ENCODE peak calls at places on chromosomes 5 and 9, in five cellular contexts. O, G, A, I and P are unnamed samples.

GRCh38 chr5:59767753-59768159 is 125.8 kb downstream of the PDE4D start:
- DNase-seq in O (no peak), A (no peak), G (no peak), I (no peak), P (no peak)

GRCh38 chr5:7010578-7010977 is 297.3 kb downstream of the TENT4A start:
- DNase-seq in G (no peak), O (no peak), A (no peak), I (no peak), P (no peak)

GRCh38 chr9:114729706-114730105 is 47.7 kb upstream of the TEX48 start:
- DNase-seq in A (no peak), O (no peak), G (no peak), I (no peak), P (no peak)

GRCh38 chr9:137639303-137640051 is 20.7 kb downstream of the EHMT1 start:
- DNase-seq in O (no peak), A (no peak), I (no peak), G (peak; percentile 6), P (no peak)

GRCh38 chr9:126623667-126624452 is 10.1 kb downstream of the LMX1B start:
- DNase-seq in I (no peak), A (no peak), O (no peak), G (no peak), P (no peak)

GRCh38 chr5:149133795-149134777 is 7.2 kb upstream of the ABLIM3 start:
- DNase-seq in A (no peak), O (peak; percentile 72), G (peak; percentile 84), I (no peak), P (peak; percentile 57)

GRCh38 chr9:126592461-126592860 is 21.3 kb upstream of the LMX1B start:
- DNase-seq in A (no peak), O (no peak), I (no peak), G (no peak), P (no peak)

GRCh38 chr9:109329274-109330258 is 8.7 kb upstream of the EPB41L4B start:
- DNase-seq in G (no peak), O (no peak), I (peak; percentile 67), A (no peak), P (peak; percentile 56)

GRCh38 chr9:136520053-136520540 is 25.8 kb downstream of the NOTCH1 start:
- DNase-seq in G (no peak), A (no peak), I (no peak), O (peak; percentile 75), P (peak; percentile 83)

GRCh38 chr5:169632946-169633345 is 4.1 kb upstream of the DOCK2 start:
- DNase-seq in O (no peak), I (no peak), A (no peak), G (no peak), P (no peak)

GRCh38 chr9:108953983-108954574 is 19.9 kb downstream of the ABITRAM start:
- DNase-seq in A (no peak), O (peak; percentile 43), G (no peak), I (no peak), P (no peak)

GRCh38 chr9:118223111-118223510 is 518.9 kb downstream of the TLR4 start:
- DNase-seq in G (no peak), O (no peak), A (no peak), I (no peak), P (no peak)

GRCh38 chr9:35649431-35650340 is 1.0 kb downstream of the SIT1 start:
- DNase-seq in O (no peak), G (peak; percentile 79), I (no peak), A (peak; percentile 84), P (no peak)

GRCh38 chr9:35646583-35647265 is 4.0 kb downstream of the SIT1 start:
- DNase-seq in O (peak; percentile 95), G (peak; percentile 96), I (peak; percentile 96), A (peak; percentile 99), P (peak; percentile 92)

GRCh38 chr9:35643046-35643445 is 7.7 kb downstream of the SIT1 start:
- DNase-seq in G (peak; percentile 59), O (no peak), I (no peak), A (no peak), P (no peak)

GRCh38 chr9:35650341-35651158 is at the start of gene SIT1:
- DNase-seq in A (peak; percentile 82), G (peak; percentile 66), O (no peak), I (peak; percentile 61), P (no peak)

GRCh38 chr9:35645736-35646582 is 4.8 kb downstream of the SIT1 start:
- DNase-seq in I (no peak), A (no peak), O (no peak), G (peak; percentile 56), P (no peak)
- TF ChIP-seq CTCF in I (no peak), A (no peak), O (no peak), G (no peak), P (no peak)

GRCh38 chr5:180818942-180819341 is 16.3 kb upstream of the MGAT1 start:
- DNase-seq in A (no peak), G (no peak), I (no peak), O (no peak), P (no peak)
- H3K4me1 ChIP-seq in A (peaks cover 59% of the 10 kb centered on the region), G (no peaks in the 10 kb centered on the region), I (peaks cover 19% of the 10 kb centered on the region), O (no peaks in the 10 kb centered on the region), P (peaks cover 3% of the 10 kb centered on the region)

GRCh38 chr9:20361220-20361619 is 261.1 kb downstream of the MLLT3 start:
- DNase-seq in A (no peak), G (no peak), O (no peak), I (no peak), P (no peak)

GRCh38 chr9:20363233-20363632 is 259.1 kb downstream of the MLLT3 start:
- DNase-seq in G (no peak), A (no peak), O (no peak), I (no peak), P (no peak)

GRCh38 chr9:20358201-20358600 is 264.1 kb downstream of the MLLT3 start:
- DNase-seq in G (no peak), A (no peak), O (no peak), I (no peak), P (no peak)

GRCh38 chr9:20364954-20365353 is 257.3 kb downstream of the MLLT3 start:
- DNase-seq in I (no peak), G (no peak), O (no peak), A (no peak), P (no peak)

DNA sequence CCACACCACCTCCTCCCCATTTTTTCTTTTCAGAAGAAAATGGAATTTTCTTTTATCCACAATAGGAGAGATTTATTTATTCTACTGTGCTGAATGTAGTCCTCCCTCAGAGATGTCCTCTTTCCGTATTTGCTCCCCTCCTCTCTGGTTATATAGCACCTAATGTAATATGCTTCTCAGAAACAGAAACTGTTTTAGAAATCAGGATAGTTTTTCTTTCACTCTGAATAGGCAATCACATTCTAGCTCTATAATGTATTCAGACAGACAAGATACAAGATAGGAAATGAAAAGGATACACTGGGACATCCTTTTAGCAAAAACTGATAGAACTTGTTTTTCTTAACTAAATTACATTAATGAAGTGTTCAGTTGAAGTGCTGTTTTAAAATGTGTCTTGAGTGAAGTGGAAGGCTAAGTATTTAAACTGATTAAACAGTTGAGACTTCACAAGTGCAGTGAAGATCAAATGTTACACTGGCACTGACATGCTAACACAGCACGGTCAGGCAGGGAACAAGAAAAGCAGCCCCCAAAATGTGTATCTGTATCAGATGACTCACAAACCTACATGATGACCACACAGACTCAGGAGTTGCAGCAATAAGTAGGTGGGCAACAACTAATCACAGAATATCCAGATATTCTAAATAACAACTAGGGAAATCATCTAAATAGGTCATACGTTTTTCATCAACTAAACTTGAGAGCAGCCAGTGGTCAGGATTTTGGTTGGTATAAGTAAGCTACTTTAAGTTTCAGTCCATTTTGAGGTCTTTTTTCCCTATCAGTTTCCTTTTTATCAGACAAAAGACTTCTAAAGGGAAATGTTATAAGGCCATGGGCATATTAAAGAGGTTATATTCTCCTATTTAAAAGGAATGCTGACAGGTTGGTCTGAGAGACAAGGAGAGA is 260.4 kb downstream of the MLLT3 start:
- DNase-seq in G (no peak), I (no peak), A (no peak), O (no peak), P (no peak)
- H3K4me3 ChIP-seq in G (no peak overlapping the region), I (no peak overlapping the region), A (no peak overlapping the region), O (no peak overlapping the region), P (no peak overlapping the region)

DNA sequence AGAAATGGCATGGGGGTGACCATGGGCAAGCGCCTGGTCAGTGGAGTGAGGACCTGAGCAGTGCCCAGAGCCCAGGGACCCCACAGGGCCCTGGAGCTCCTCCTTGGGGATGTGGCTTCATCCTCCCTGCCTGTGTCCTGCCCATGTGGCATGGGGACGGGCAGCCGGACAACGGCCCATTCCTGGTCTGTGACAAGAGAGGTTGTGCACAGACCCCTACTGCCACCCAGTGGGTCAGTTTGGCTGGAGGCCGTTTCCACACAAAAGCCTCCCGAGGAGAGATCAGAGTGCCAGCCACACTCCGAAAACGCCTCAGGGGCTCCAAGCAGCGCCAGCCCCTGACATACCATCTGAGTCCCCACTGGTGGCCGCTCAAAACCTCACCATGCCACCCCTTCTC is 19.8 kb downstream of the SLC6A18 start:
- DNase-seq in A (no peak), O (peak; percentile 43), I (no peak), G (no peak), P (no peak)
- TF ChIP-seq CTCF in A (no peak), O (peak; percentile 10), I (no peak), G (no peak), P (no peak)

DNA sequence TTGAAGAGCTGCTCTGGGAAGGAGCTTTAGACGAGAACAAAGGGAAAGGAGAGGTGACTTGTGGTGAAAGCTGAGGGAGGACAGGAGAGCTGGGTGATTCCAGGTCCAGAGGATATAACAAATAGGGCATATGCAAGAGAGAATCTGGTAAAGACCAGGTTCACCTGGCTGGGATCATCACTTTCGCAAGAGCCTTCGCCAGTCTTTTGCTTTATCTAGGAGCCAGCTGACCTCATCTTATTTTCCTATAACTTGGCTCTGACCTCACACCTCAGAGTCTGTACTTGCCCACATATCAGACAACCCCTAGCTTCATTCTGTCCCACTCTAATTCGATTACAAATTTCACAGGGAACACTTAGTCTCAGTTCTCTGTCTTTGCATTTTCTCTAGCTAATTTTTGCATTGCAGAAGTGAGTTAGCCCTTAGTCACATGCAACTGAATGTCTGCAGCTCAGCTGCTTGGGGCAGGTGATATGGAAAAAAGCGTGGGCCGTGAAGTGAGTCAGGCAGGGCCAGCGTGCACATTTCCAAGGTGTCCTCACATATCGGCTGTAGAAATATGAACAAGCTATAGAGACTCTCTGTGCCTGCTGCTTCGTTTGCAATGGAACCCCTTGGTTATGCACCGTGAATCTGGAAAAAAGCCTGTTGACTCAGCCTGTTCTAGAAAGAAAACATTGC is 7.4 kb upstream of the ZNF474 start:
- DNase-seq in A (no peak), G (no peak), I (no peak), O (no peak), P (no peak)
- H3K4me1 ChIP-seq in A (no peaks in the 10 kb centered on the region), G (no peaks in the 10 kb centered on the region), I (peaks cover 9% of the 10 kb centered on the region), O (no peaks in the 10 kb centered on the region), P (no peaks in the 10 kb centered on the region)

GRCh38 chr9:893843-894420 is 52.4 kb downstream of the DMRT1 start:
- DNase-seq in I (no peak), G (no peak), O (peak; percentile 58), A (peak; percentile 76), P (peak; percentile 50)

GRCh38 chr9:892123-892522 is 50.6 kb downstream of the DMRT1 start:
- DNase-seq in O (no peak), A (no peak), I (no peak), G (no peak), P (no peak)

DNA sequence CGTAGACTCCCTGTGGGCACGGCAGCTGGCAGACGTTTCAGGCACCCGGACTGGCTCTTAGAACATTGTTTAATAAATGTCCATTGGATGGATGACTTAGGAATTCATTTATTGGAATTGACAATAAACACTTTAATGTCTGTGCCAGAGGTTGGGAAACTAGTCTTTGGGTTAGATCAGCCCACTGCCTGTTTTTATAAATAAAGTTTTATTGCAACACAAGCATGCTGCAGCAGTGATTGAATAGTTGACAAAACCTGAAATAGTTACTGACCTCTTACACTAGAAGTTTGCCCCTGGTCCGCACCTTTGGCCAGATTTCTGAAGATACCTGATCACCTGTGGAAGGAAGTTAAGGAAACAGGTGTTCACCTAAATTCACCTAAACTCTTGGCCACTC is 51.6 kb downstream of the DMRT1 start:
- DNase-seq in O (no peak), I (no peak), G (no peak), A (no peak), P (no peak)
- H3K4me3 ChIP-seq in O (no peak overlapping the region), I (no peak overlapping the region), G (no peak overlapping the region), A (no peak overlapping the region), P (no peak overlapping the region)